ENCODE peak calls at places on chromosomes 4 and X, in five cellular contexts. One of them, this sample, is unnamed.

GRCh38 chr4:146165840-146166239 is 9.7 kb upstream of the LSM6 start:
- DNase-seq in natural killer cell: no peak
- DNase-seq in lower lobe of right lung: no peak
- DNase-seq in brain microvascular endothelial cell: peak
- DNase-seq in AG09309: peak
- DNase-seq in this sample: peak

GRCh38 chrX:22399793-22400192 is 127.1 kb downstream of the CBLL2 start:
- DNase-seq in natural killer cell: no peak
- DNase-seq in lower lobe of right lung: no peak
- DNase-seq in brain microvascular endothelial cell: peak
- DNase-seq in AG09309: no peak
- DNase-seq in this sample: no peak

GRCh38 chrX:13092455-13092941 is 48.1 kb upstream of the FAM9C start:
- DNase-seq in natural killer cell: peak
- DNase-seq in lower lobe of right lung: peak
- DNase-seq in brain microvascular endothelial cell: no peak
- DNase-seq in AG09309: no peak
- DNase-seq in this sample: no peak

GRCh38 chr4:48018112-48018511 is 1.5 kb downstream of the NIPAL1 start:
- DNase-seq in natural killer cell: no peak
- DNase-seq in lower lobe of right lung: no peak
- DNase-seq in brain microvascular endothelial cell: no peak
- DNase-seq in AG09309: no peak
- DNase-seq in this sample: no peak

GRCh38 chr4:636628-636950 is 11.2 kb downstream of the PDE6B start:
- DNase-seq in natural killer cell: no peak
- DNase-seq in lower lobe of right lung: peak
- DNase-seq in brain microvascular endothelial cell: no peak
- DNase-seq in AG09309: no peak
- DNase-seq in this sample: no peak

GRCh38 chr4:55008166-55009056 is 117.0 kb downstream of the KDR start:
- DNase-seq in natural killer cell: no peak
- DNase-seq in lower lobe of right lung: no peak
- DNase-seq in brain microvascular endothelial cell: no peak
- DNase-seq in AG09309: no peak
- DNase-seq in this sample: no peak

GRCh38 chr4:98448923-98449322 is 187.7 kb downstream of the RAP1GDS1 start:
- DNase-seq in natural killer cell: peak
- DNase-seq in lower lobe of right lung: no peak
- DNase-seq in brain microvascular endothelial cell: no peak
- DNase-seq in AG09309: no peak
- DNase-seq in this sample: no peak

GRCh38 chr4:172962564-172963353 is 205.9 kb upstream of the GALNT7 start:
- DNase-seq in natural killer cell: no peak
- DNase-seq in lower lobe of right lung: no peak
- DNase-seq in brain microvascular endothelial cell: no peak
- DNase-seq in AG09309: peak
- DNase-seq in this sample: peak

GRCh38 chrX:38256019-38256418 is 35.3 kb upstream of the SRPX start:
- DNase-seq in natural killer cell: no peak
- DNase-seq in lower lobe of right lung: no peak
- DNase-seq in brain microvascular endothelial cell: no peak
- DNase-seq in AG09309: no peak
- DNase-seq in this sample: no peak

GRCh38 chrX:38262715-38263620 is 42.3 kb upstream of the SRPX start:
- DNase-seq in natural killer cell: no peak
- DNase-seq in lower lobe of right lung: no peak
- DNase-seq in brain microvascular endothelial cell: peak
- DNase-seq in AG09309: no peak
- DNase-seq in this sample: peak

GRCh38 chrX:38260231-38260630 is 39.6 kb upstream of the SRPX start:
- DNase-seq in natural killer cell: no peak
- DNase-seq in lower lobe of right lung: no peak
- DNase-seq in brain microvascular endothelial cell: peak
- DNase-seq in AG09309: no peak
- DNase-seq in this sample: no peak
- TF ChIP-seq CTCF in natural killer cell: no peak
- TF ChIP-seq CTCF in lower lobe of right lung: peak
- TF ChIP-seq CTCF in brain microvascular endothelial cell: peak
- TF ChIP-seq CTCF in AG09309: peak
- TF ChIP-seq CTCF in this sample: peak

GRCh38 chrX:37746268-37746931 is 33.5 kb upstream of the CYBB start:
- DNase-seq in natural killer cell: peak
- DNase-seq in lower lobe of right lung: no peak
- DNase-seq in brain microvascular endothelial cell: no peak
- DNase-seq in AG09309: no peak
- DNase-seq in this sample: no peak

GRCh38 chrX:37745835-37746234 is 34.0 kb upstream of the CYBB start:
- DNase-seq in natural killer cell: no peak
- DNase-seq in lower lobe of right lung: no peak
- DNase-seq in brain microvascular endothelial cell: no peak
- DNase-seq in AG09309: no peak
- DNase-seq in this sample: no peak

GRCh38 chrX:37745354-37745753 is 34.5 kb upstream of the CYBB start:
- DNase-seq in natural killer cell: peak
- DNase-seq in lower lobe of right lung: peak
- DNase-seq in brain microvascular endothelial cell: peak
- DNase-seq in AG09309: peak
- DNase-seq in this sample: peak

GRCh38 chrX:37752941-37753340 is 26.9 kb upstream of the CYBB start:
- DNase-seq in natural killer cell: no peak
- DNase-seq in lower lobe of right lung: no peak
- DNase-seq in brain microvascular endothelial cell: no peak
- DNase-seq in AG09309: no peak
- DNase-seq in this sample: no peak

DNA sequence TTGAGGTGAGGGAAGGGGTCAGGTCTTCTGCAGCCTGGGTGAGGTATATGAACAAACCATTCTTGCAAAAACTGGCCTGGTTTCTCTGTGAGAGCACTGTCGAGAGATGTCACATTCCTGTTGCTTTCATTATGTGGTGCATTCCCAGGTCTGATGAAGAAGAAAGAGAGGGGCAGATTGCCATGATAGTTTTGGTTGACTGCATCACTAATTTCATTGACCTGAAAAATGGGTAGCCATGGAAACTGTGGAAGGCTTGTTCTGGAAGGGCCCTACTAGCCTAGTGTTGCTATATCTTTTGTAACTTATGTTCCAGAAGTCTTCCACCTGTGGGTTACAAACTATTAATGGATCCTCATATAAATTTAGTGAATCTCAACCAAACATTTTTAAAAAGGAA is 32.9 kb upstream of the CYBB start:
- DNase-seq in natural killer cell: no peak
- DNase-seq in lower lobe of right lung: no peak
- DNase-seq in brain microvascular endothelial cell: no peak
- DNase-seq in AG09309: no peak
- DNase-seq in this sample: no peak
- TF ChIP-seq CTCF in natural killer cell: no peak
- TF ChIP-seq CTCF in lower lobe of right lung: no peak
- TF ChIP-seq CTCF in brain microvascular endothelial cell: no peak
- TF ChIP-seq CTCF in AG09309: no peak
- TF ChIP-seq CTCF in this sample: no peak

GRCh38 chr4:143254479-143255216 is 69.9 kb downstream of the USP38 start:
- DNase-seq in natural killer cell: no peak
- DNase-seq in lower lobe of right lung: no peak
- DNase-seq in brain microvascular endothelial cell: no peak
- DNase-seq in AG09309: no peak
- DNase-seq in this sample: no peak
- TF ChIP-seq CTCF in natural killer cell: no peak
- TF ChIP-seq CTCF in lower lobe of right lung: no peak
- TF ChIP-seq CTCF in brain microvascular endothelial cell: peak
- TF ChIP-seq CTCF in AG09309: no peak
- TF ChIP-seq CTCF in this sample: no peak

GRCh38 chr4:3337357-3337732 is 44.5 kb downstream of the RGS12 start:
- DNase-seq in natural killer cell: no peak
- DNase-seq in lower lobe of right lung: no peak
- DNase-seq in brain microvascular endothelial cell: no peak
- DNase-seq in AG09309: no peak
- DNase-seq in this sample: no peak

GRCh38 chr4:3336389-3337356 is 43.9 kb downstream of the RGS12 start:
- DNase-seq in natural killer cell: no peak
- DNase-seq in lower lobe of right lung: no peak
- DNase-seq in brain microvascular endothelial cell: no peak
- DNase-seq in AG09309: no peak
- DNase-seq in this sample: no peak

GRCh38 chr4:3335982-3336381 is 43.2 kb downstream of the RGS12 start:
- DNase-seq in natural killer cell: no peak
- DNase-seq in lower lobe of right lung: no peak
- DNase-seq in brain microvascular endothelial cell: no peak
- DNase-seq in AG09309: no peak
- DNase-seq in this sample: no peak

GRCh38 chr4:3334316-3334715 is 41.5 kb downstream of the RGS12 start:
- DNase-seq in natural killer cell: no peak
- DNase-seq in lower lobe of right lung: no peak
- DNase-seq in brain microvascular endothelial cell: no peak
- DNase-seq in AG09309: no peak
- DNase-seq in this sample: no peak

DNA sequence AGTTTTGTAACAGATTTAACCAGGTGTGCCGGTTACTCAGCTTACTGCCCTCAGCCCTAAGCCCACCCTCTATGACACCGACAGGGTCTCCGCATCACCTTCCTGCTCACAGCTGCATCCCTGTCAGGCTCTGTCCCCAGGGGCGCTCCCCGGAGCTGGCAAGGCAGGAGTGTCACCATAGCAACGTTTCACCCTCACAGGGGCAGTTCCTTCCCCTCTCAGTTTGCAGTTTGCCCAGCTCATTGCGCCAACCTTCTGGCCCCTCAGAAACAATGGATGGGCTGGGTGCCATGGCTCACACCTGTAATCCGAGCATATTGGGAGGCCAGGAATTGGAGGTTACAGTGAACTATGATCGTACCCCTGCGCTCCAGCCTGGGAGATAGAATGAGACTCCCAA is 42.6 kb downstream of the RGS12 start:
- DNase-seq in natural killer cell: no peak
- DNase-seq in lower lobe of right lung: no peak
- DNase-seq in brain microvascular endothelial cell: no peak
- DNase-seq in AG09309: no peak
- DNase-seq in this sample: no peak
- TF ChIP-seq CTCF in natural killer cell: no peak
- TF ChIP-seq CTCF in lower lobe of right lung: no peak
- TF ChIP-seq CTCF in brain microvascular endothelial cell: no peak
- TF ChIP-seq CTCF in AG09309: no peak
- TF ChIP-seq CTCF in this sample: no peak

GRCh38 chrX:49043220-49043986 is at the start of gene TFE3:
- DNase-seq in natural killer cell: peak
- DNase-seq in lower lobe of right lung: peak
- DNase-seq in brain microvascular endothelial cell: peak
- DNase-seq in AG09309: peak
- DNase-seq in this sample: peak
- TF ChIP-seq CTCF in natural killer cell: peak
- TF ChIP-seq CTCF in lower lobe of right lung: peak
- TF ChIP-seq CTCF in brain microvascular endothelial cell: peak
- TF ChIP-seq CTCF in AG09309: peak
- TF ChIP-seq CTCF in this sample: peak

GRCh38 chrX:115367455-115367854 is 77.9 kb downstream of the LUZP4 start:
- DNase-seq in natural killer cell: no peak
- DNase-seq in lower lobe of right lung: no peak
- DNase-seq in brain microvascular endothelial cell: peak
- DNase-seq in AG09309: peak
- DNase-seq in this sample: no peak

GRCh38 chrX:115360220-115360781 is 70.8 kb downstream of the LUZP4 start:
- DNase-seq in natural killer cell: no peak
- DNase-seq in lower lobe of right lung: no peak
- DNase-seq in brain microvascular endothelial cell: no peak
- DNase-seq in AG09309: no peak
- DNase-seq in this sample: no peak

GRCh38 chrX:115364625-115365024 is 75.1 kb downstream of the LUZP4 start:
- DNase-seq in natural killer cell: no peak
- DNase-seq in lower lobe of right lung: no peak
- DNase-seq in brain microvascular endothelial cell: no peak
- DNase-seq in AG09309: no peak
- DNase-seq in this sample: no peak

GRCh38 chrX:115366535-115366934 is 77.0 kb downstream of the LUZP4 start:
- DNase-seq in natural killer cell: no peak
- DNase-seq in lower lobe of right lung: no peak
- DNase-seq in brain microvascular endothelial cell: no peak
- DNase-seq in AG09309: no peak
- DNase-seq in this sample: no peak

DNA sequence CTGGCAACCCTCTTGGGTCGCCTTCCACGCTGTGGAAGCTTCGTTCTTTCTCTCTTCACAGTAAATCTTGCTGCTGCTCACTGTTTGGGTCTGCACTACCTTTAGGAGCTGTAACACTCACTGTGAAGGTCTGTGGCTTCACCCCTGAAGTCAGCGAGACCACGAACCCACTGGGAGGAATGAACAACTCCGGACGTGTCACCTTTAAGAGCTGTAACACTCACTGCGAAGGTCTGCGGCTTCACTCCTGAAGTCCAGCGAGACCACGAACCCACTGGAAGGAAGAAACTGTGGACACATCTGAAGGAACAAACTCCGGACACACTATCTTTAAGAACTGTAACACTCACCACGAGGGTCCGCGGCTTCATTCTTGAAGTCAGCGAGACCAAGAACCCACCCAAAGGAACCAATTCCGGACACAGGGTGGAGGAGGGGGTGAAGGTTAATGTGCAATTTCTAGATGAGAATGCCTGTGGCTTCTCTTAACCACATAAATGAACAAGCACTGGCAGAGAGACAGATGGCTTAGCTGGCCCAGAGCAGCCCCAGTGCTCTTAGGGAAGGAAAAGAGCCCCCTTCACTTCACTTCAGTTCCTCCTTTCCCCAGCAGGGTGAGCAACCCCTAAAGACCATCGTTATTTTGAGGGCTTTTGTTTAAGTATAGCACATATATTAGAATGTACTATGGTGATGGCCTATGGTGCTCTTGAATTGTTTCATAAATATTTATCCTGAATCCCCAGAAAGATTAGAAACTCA is 73.0 kb downstream of the LUZP4 start:
- DNase-seq in natural killer cell: peak
- DNase-seq in lower lobe of right lung: no peak
- DNase-seq in brain microvascular endothelial cell: no peak
- DNase-seq in AG09309: no peak
- DNase-seq in this sample: no peak
- TF ChIP-seq CTCF in natural killer cell: peak
- TF ChIP-seq CTCF in lower lobe of right lung: no peak
- TF ChIP-seq CTCF in brain microvascular endothelial cell: peak
- TF ChIP-seq CTCF in AG09309: peak
- TF ChIP-seq CTCF in this sample: peak

GRCh38 chrX:55107262-55107661 is 18.4 kb downstream of the PAGE2 start:
- DNase-seq in natural killer cell: no peak
- DNase-seq in lower lobe of right lung: no peak
- DNase-seq in brain microvascular endothelial cell: no peak
- DNase-seq in AG09309: no peak
- DNase-seq in this sample: no peak
- TF ChIP-seq CTCF in natural killer cell: no peak
- TF ChIP-seq CTCF in lower lobe of right lung: no peak
- TF ChIP-seq CTCF in brain microvascular endothelial cell: no peak
- TF ChIP-seq CTCF in AG09309: no peak
- TF ChIP-seq CTCF in this sample: no peak

GRCh38 chrX:85499400-85499799 is 119.9 kb upstream of the POF1B start:
- DNase-seq in natural killer cell: no peak
- DNase-seq in lower lobe of right lung: no peak
- DNase-seq in brain microvascular endothelial cell: no peak
- DNase-seq in AG09309: no peak
- DNase-seq in this sample: no peak

GRCh38 chrX:85493821-85494220 is 114.4 kb upstream of the POF1B start:
- DNase-seq in natural killer cell: no peak
- DNase-seq in lower lobe of right lung: no peak
- DNase-seq in brain microvascular endothelial cell: no peak
- DNase-seq in AG09309: no peak
- DNase-seq in this sample: no peak
- TF ChIP-seq CTCF in natural killer cell: no peak
- TF ChIP-seq CTCF in lower lobe of right lung: no peak
- TF ChIP-seq CTCF in brain microvascular endothelial cell: no peak
- TF ChIP-seq CTCF in AG09309: no peak
- TF ChIP-seq CTCF in this sample: no peak

GRCh38 chr4:102055805-102056204 is 265.3 kb downstream of the BANK1 start:
- DNase-seq in natural killer cell: no peak
- DNase-seq in lower lobe of right lung: no peak
- DNase-seq in brain microvascular endothelial cell: no peak
- DNase-seq in AG09309: no peak
- DNase-seq in this sample: no peak
- TF ChIP-seq CTCF in natural killer cell: no peak
- TF ChIP-seq CTCF in lower lobe of right lung: no peak
- TF ChIP-seq CTCF in brain microvascular endothelial cell: peak
- TF ChIP-seq CTCF in AG09309: no peak
- TF ChIP-seq CTCF in this sample: peak

This sample was measured in HFFc6.